ENCODE peak calls at places on chromosomes 5 and 9, in nine cellular contexts. V, N, A, H, Z, X, O, I and S are unnamed samples.
A peak's percentile ranks its signal among the peaks of the same experiment; 100 is the strongest.

GRCh38 chr5:132411382-132411925 is 41.9 kb downstream of the SLC22A5 start:
- DNase-seq in V (no peak), N (peak; percentile 68), A (no peak), H (no peak), Z (no peak), X (peak; percentile 25), O (no peak), I (no peak), S (no peak)

GRCh38 chr5:9545959-9546851 is at the start of gene SEMA5A:
- DNase-seq in V (no peak), N (peak; percentile 19), A (peak; percentile 80), H (peak; percentile 86), Z (peak; percentile 48), X (no peak), O (no peak), I (peak; percentile 93), S (no peak)

GRCh38 chr9:128244443-128245226 is 31.2 kb downstream of the GOLGA2 start:
- DNase-seq in V (peak; percentile 98), N (no peak), A (no peak), H (peak; percentile 95), Z (no peak), X (no peak), O (peak; percentile 8), I (peak; percentile 79), S (no peak)

GRCh38 chr5:155728146-155728856 is 598.7 kb upstream of the SGCD start:
- DNase-seq in V (no peak), N (no peak), A (no peak), H (peak; percentile 74), Z (peak; percentile 29), X (peak; percentile 13), O (peak; percentile 15), I (peak; percentile 88), S (no peak)

GRCh38 chr5:136006767-136007251 is 22.0 kb upstream of the TGFBI start:
- DNase-seq in V (no peak), N (no peak), A (no peak), H (peak; percentile 97), Z (no peak), X (no peak), O (no peak), I (peak; percentile 39), S (no peak)

GRCh38 chr9:106677815-106678214 is 185.2 kb upstream of the ZNF462 start:
- DNase-seq in V (no peak), N (no peak), A (no peak), H (no peak), Z (no peak), X (no peak), O (no peak), I (no peak), S (no peak)

GRCh38 chr9:108636023-108636422 is 219.8 kb downstream of the ACTL7B start:
- DNase-seq in V (peak; percentile 64), N (no peak), A (no peak), H (no peak), Z (no peak), X (no peak), O (no peak), I (peak; percentile 77), S (no peak)

GRCh38 chr5:93829346-93829745 is 87.9 kb upstream of the POU5F2 start:
- DNase-seq in V (no peak), N (no peak), A (no peak), H (no peak), Z (no peak), X (no peak), O (no peak), I (no peak), S (no peak)

GRCh38 chr5:40312205-40312604 is 367.5 kb upstream of the PTGER4 start:
- DNase-seq in V (no peak), N (no peak), A (no peak), H (no peak), Z (no peak), X (no peak), O (no peak), I (no peak), S (no peak)

GRCh38 chr5:109524555-109524954 is 114.8 kb upstream of the PJA2 start:
- DNase-seq in V (no peak), N (no peak), A (no peak), H (no peak), Z (no peak), X (no peak), O (no peak), I (no peak), S (no peak)

GRCh38 chr5:75568202-75568601 is 43.1 kb upstream of the ANKDD1B start:
- DNase-seq in V (peak; percentile 34), N (peak; percentile 59), A (no peak), H (no peak), Z (no peak), X (no peak), O (no peak), I (no peak), S (no peak)
- H3K4me3 ChIP-seq in V (no peak overlapping the region), N (no peak overlapping the region), A (no peak overlapping the region), H (no peak overlapping the region), Z (no peak overlapping the region), X (no peak overlapping the region), O (no peak overlapping the region), I (no peak overlapping the region), S (no peak overlapping the region)

DNA sequence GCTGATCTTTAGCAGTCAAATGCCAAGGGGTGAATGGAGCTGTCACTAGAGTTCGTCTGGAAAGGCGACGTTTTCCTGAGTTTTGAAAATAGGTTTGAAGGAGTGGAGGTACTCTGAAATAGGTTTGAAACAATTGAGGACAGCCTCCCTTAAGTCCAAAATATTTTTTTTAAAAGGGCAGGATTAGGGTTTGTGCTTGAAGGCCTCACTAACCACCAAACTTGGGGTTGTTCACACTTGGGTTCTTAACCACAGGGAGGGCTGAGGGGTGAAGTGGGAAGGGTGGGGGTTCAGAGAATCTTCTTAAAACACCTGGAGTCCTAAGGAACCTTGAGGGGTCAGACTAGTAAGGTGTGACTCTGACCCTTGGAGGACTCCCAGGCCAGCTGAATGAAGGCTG is 3.5 kb upstream of the PCDH12 start:
- DNase-seq in V (no peak), N (no peak), A (no peak), H (no peak), Z (no peak), X (no peak), O (no peak), I (no peak), S (no peak)
- H3K4me3 ChIP-seq in V (no peak overlapping the region), N (no peak overlapping the region), A (no peak overlapping the region), H (no peak overlapping the region), Z (no peak overlapping the region), X (peak overlapping the region; percentile 28), O (no peak overlapping the region), I (no peak overlapping the region), S (no peak overlapping the region)

GRCh38 chr5:150461231-150461630 is 11.7 kb upstream of the RPS14 start:
- DNase-seq in V (peak; percentile 61), N (peak; percentile 83), A (no peak), H (no peak), Z (no peak), X (no peak), O (no peak), I (peak; percentile 73), S (no peak)

GRCh38 chr5:150457562-150458240 is 8.2 kb upstream of the RPS14 start:
- DNase-seq in V (no peak), N (no peak), A (no peak), H (no peak), Z (no peak), X (no peak), O (no peak), I (no peak), S (no peak)

GRCh38 chr5:150460781-150461180 is 11.2 kb upstream of the RPS14 start:
- DNase-seq in V (no peak), N (no peak), A (no peak), H (no peak), Z (no peak), X (no peak), O (no peak), I (no peak), S (no peak)

GRCh38 chr5:150457112-150457511 is 7.6 kb upstream of the RPS14 start:
- DNase-seq in V (peak; percentile 45), N (peak; percentile 32), A (no peak), H (no peak), Z (no peak), X (no peak), O (no peak), I (peak; percentile 81), S (no peak)

GRCh38 chr5:150458819-150459557 is 9.4 kb upstream of the RPS14 start:
- DNase-seq in V (peak; percentile 76), N (peak; percentile 83), A (peak; percentile 90), H (peak; percentile 74), Z (peak; percentile 74), X (peak; percentile 78), O (no peak), I (peak; percentile 94), S (no peak)
- H3K4me3 ChIP-seq in V (no peak overlapping the region), N (peak overlapping the region; percentile 28), A (no peak overlapping the region), H (peak overlapping the region; percentile 63), Z (peak overlapping the region; percentile 42), X (no peak overlapping the region), O (no peak overlapping the region), I (no peak overlapping the region), S (peak overlapping the region; percentile 41)

DNA sequence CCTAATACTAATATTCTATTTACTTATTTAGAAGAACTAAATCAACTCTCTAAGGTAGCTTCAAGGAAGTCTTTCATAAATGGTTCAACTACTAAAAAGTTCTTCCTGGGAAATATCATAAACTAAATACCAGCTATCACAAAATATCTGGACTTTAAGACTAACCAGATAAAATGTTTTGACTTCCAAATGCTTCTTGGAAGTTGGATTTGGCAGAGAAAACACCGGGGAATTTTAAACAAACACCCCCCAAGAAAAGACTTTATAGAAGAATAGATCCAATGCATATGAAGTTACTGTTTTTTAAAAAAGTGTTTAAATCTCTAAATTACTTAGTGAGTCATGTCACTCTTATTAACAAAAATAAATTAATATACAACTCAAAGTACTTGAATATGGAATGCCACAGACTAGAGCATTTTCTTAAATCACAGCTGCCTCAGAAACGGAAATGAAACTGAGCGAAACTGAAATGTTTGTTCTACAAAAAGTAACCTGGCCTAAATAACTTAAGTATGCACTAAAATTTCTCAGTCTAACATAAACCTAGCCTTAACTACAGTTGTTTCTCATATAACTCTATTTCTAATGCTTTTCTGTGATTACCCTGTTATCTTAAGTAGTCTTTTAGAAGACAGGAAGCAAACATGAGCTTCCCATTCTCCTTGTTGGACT is 6.8 kb downstream of the ABCA1 start:
- DNase-seq in V (no peak), N (peak; percentile 54), A (no peak), H (no peak), Z (no peak), X (no peak), O (no peak), I (no peak), S (no peak)
- H3K4me3 ChIP-seq in V (no peak overlapping the region), N (no peak overlapping the region), A (no peak overlapping the region), H (no peak overlapping the region), Z (no peak overlapping the region), X (no peak overlapping the region), O (no peak overlapping the region), I (peak overlapping the region; percentile 100), S (no peak overlapping the region)

DNA sequence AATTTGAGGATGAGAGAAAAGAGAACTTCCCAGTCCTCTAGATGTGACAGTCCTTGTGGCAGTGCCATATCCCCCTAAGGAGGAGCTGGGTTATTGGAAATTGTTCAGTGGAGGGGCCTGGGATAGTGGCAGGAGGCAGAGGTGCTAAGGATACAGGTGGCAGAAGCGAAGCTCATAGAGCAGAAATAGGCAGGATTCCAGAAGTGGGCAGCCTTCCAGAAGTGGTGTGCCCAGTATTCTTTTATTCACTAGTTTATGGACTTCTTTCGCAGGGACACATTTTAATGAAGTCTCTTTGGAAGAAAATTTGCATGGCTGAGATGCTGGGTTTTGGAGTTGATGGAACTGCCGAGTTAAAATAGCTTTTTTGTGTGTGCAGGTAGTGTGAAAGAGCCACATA is 6.8 kb downstream of the PIK3R1 start:
- DNase-seq in V (no peak), N (no peak), A (no peak), H (no peak), Z (no peak), X (no peak), O (no peak), I (no peak), S (no peak)
- H3K4me3 ChIP-seq in V (no peak overlapping the region), N (no peak overlapping the region), A (no peak overlapping the region), H (no peak overlapping the region), Z (no peak overlapping the region), X (no peak overlapping the region), O (no peak overlapping the region), I (no peak overlapping the region), S (no peak overlapping the region)

GRCh38 chr5:113188454-113188853 is 211.9 kb downstream of the DCP2 start:
- DNase-seq in V (no peak), N (no peak), A (no peak), H (no peak), Z (no peak), X (no peak), O (no peak), I (no peak), S (no peak)
- H3K4me3 ChIP-seq in V (no peak overlapping the region), N (no peak overlapping the region), A (no peak overlapping the region), H (no peak overlapping the region), Z (no peak overlapping the region), X (no peak overlapping the region), O (no peak overlapping the region), I (no peak overlapping the region), S (no peak overlapping the region)